ENCODE peak calls at places on chromosome 19, in nine cellular contexts. S is lower leg skin, H is adrenal gland, F is RWPE1, D is heart left ventricle, I is cardiac muscle cell, N is Peyer's patch, T is A549, Z is GM12864. A is an unnamed sample.

GRCh38 chr19:54436031-54436523 is 12.9 kb upstream of the LENG8 start:
- DNase-seq in S (no peak), H (no peak), F (no peak), D (no peak), I (peak; percentile 23), N (no peak), T (no peak), Z (no peak), A (no peak)

GRCh38 chr19:35225951-35226350 is 2.6 kb downstream of the FAM187B start:
- DNase-seq in S (no peak), H (peak; percentile 20), F (no peak), D (no peak), I (no peak), N (no peak), T (no peak), Z (no peak), A (no peak)

GRCh38 chr19:39156230-39156890 is 30.8 kb downstream of the PAK4 start:
- DNase-seq in S (no peak), H (no peak), F (no peak), D (no peak), I (no peak), N (no peak), T (no peak), Z (no peak), A (no peak)

GRCh38 chr19:45136507-45137178 is 24.1 kb downstream of the NKPD1 start:
- DNase-seq in S (no peak), H (no peak), F (no peak), D (no peak), I (no peak), N (no peak), T (no peak), Z (peak; percentile 36), A (no peak)

GRCh38 chr19:23957660-23958281 is 43.1 kb downstream of the ZNF726 start:
- DNase-seq in S (no peak), H (no peak), F (peak; percentile 76), D (no peak), I (no peak), N (no peak), T (no peak), Z (no peak), A (no peak)

GRCh38 chr19:18710986-18711751 is 27.7 kb downstream of the CRTC1 start:
- DNase-seq in S (no peak), H (peak; percentile 81), F (no peak), D (no peak), I (no peak), N (peak; percentile 43), T (no peak), Z (no peak), A (no peak)

GRCh38 chr19:38079926-38080380 is 144.1 kb downstream of the DPF1 start:
- DNase-seq in S (no peak), H (no peak), F (peak; percentile 46), D (no peak), I (no peak), N (no peak), T (peak; percentile 92), Z (peak; percentile 71), A (no peak)

GRCh38 chr19:46847528-46847927 is 3.1 kb downstream of the AP2S1 start:
- DNase-seq in S (no peak), H (peak; percentile 49), F (no peak), D (no peak), I (peak; percentile 17), N (peak; percentile 18), T (no peak), Z (no peak), A (no peak)

GRCh38 chr19:23420824-23421223 is 25.6 kb upstream of the ZNF91 start:
- DNase-seq in S (no peak), H (no peak), F (no peak), D (no peak), I (no peak), N (no peak), T (no peak), Z (no peak), A (no peak)

GRCh38 chr19:48398329-48399235 is 5.1 kb downstream of the GRIN2D start:
- DNase-seq in S (peak; percentile 69), H (peak; percentile 74), F (peak; percentile 84), D (peak; percentile 76), I (peak; percentile 77), N (peak; percentile 90), T (peak; percentile 92), Z (peak; percentile 79), A (peak; percentile 83)

GRCh38 chr19:49067554-49067953 is 2.9 kb upstream of the NTF4 start:
- DNase-seq in S (no peak), H (no peak), F (no peak), D (no peak), I (peak; percentile 40), N (no peak), T (no peak), Z (no peak), A (no peak)

GRCh38 chr19:49403404-49404187 is 15.5 kb downstream of the KASH5 start:
- DNase-seq in S (no peak), H (no peak), F (no peak), D (no peak), I (peak; percentile 84), N (no peak), T (no peak), Z (no peak), A (no peak)

GRCh38 chr19:46015961-46016425 is 6.9 kb downstream of the PGLYRP1 start:
- DNase-seq in S (no peak), H (no peak), F (no peak), D (no peak), I (peak; percentile 28), N (no peak), T (no peak), Z (no peak), A (peak; percentile 85)

GRCh38 chr19:42081584-42082258 is 5.8 kb downstream of the ZNF574 start:
- DNase-seq in S (no peak), H (no peak), F (peak; percentile 27), D (no peak), I (no peak), N (no peak), T (peak; percentile 95), Z (no peak), A (no peak)
- TF ChIP-seq CTCF in S (no peak), H (peak; percentile 13), F (peak; percentile 43), D (peak; percentile 36), I (peak; percentile 65), N (peak; percentile 60), T (peak; percentile 70), Z (peak; percentile 81), A (no peak)

GRCh38 chr19:11460207-11460606 is 20.6 kb downstream of the ELAVL3 start:
- DNase-seq in S (no peak), H (no peak), F (no peak), D (no peak), I (no peak), N (no peak), T (no peak), Z (no peak), A (no peak)
- TF ChIP-seq CTCF in S (no peak), H (no peak), F (peak; percentile 15), D (peak; percentile 9), I (peak; percentile 10), N (no peak), T (no peak), Z (peak; percentile 55), A (no peak)

DNA sequence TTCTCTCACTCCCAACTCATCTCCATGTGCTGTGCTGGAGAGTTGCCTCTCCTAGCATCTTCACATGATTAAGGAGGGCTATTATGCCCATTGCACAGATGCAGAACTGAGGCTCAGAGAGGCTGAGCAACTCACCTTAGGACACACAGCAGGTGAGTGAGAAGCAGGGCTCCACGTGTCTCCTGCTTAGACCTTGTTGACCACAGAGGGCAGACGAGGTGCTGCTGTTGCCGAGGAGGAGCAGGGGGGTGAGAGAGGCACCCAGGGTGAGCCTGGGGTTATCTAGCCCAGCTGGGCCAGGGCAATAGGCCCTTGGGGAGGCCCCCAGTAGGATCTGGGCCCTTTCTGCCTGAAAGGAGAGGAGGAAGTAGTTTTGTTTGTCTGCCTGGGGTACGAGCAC is 2.4 kb upstream of the HSH2D start:
- DNase-seq in S (no peak), H (no peak), F (no peak), D (no peak), I (no peak), N (no peak), T (no peak), Z (peak; percentile 84), A (no peak)
- TF ChIP-seq CTCF in S (no peak), H (no peak), F (no peak), D (no peak), I (no peak), N (no peak), T (no peak), Z (peak; percentile 28), A (no peak)

GRCh38 chr19:33376931-33377557 is 3.5 kb downstream of the CEBPG start:
- DNase-seq in S (no peak), H (no peak), F (peak; percentile 59), D (no peak), I (no peak), N (peak; percentile 55), T (no peak), Z (no peak), A (no peak)

GRCh38 chr19:33377586-33378475 is 4.3 kb downstream of the CEBPG start:
- DNase-seq in S (no peak), H (peak; percentile 53), F (no peak), D (no peak), I (no peak), N (no peak), T (no peak), Z (no peak), A (no peak)

GRCh38 chr19:33382006-33382405 is 8.5 kb downstream of the CEBPG start:
- DNase-seq in S (no peak), H (no peak), F (no peak), D (no peak), I (no peak), N (no peak), T (no peak), Z (no peak), A (no peak)

GRCh38 chr19:33381101-33381500 is 7.6 kb downstream of the CEBPG start:
- DNase-seq in S (no peak), H (no peak), F (no peak), D (no peak), I (no peak), N (no peak), T (no peak), Z (no peak), A (no peak)

GRCh38 chr19:33379151-33379829 is 5.8 kb downstream of the CEBPG start:
- DNase-seq in S (no peak), H (no peak), F (no peak), D (no peak), I (no peak), N (no peak), T (no peak), Z (no peak), A (no peak)
- TF ChIP-seq CTCF in S (no peak), H (no peak), F (no peak), D (no peak), I (no peak), N (no peak), T (no peak), Z (no peak), A (no peak)

A was measured in left lung.